ENCODE peak calls at places on chromosomes 6 and 20, in four cellular contexts. O is HT-29, U is Calu3, H is A172. T is an unnamed sample.

GRCh38 chr6:114240800-114241199 is 102.0 kb downstream of the HS3ST5 start:
- DNase-seq in O (no peak), U (no peak), H (no peak), T (no peak)

GRCh38 chr6:86723131-86723530 is 214.2 kb upstream of the HTR1E start:
- DNase-seq in O (no peak), U (no peak), H (no peak), T (no peak)

GRCh38 chr20:21702001-21702400 is 3.5 kb upstream of the PAX1 start:
- DNase-seq in O (no peak), U (no peak), H (no peak), T (no peak)

GRCh38 chr20:47233333-47234188 is 122.9 kb downstream of the ZMYND8 start:
- DNase-seq in O (no peak), U (no peak), H (no peak), T (peak; percentile 39)

GRCh38 chr6:38708483-38708882 is 5.5 kb upstream of the GLO1 start:
- DNase-seq in O (peak; percentile 17), U (no peak), H (no peak), T (no peak)

GRCh38 chr20:21707999-21708737 is 2.7 kb downstream of the PAX1 start:
- DNase-seq in O (peak; percentile 10), U (no peak), H (no peak), T (no peak)

GRCh38 chr6:170043881-170044790 is 246.7 kb downstream of the DLL1 start:
- DNase-seq in O (no peak), U (no peak), H (no peak), T (no peak)

GRCh38 chr20:19742974-19743649 is 14.9 kb upstream of the RIN2 start:
- DNase-seq in O (no peak), U (no peak), H (no peak), T (no peak)

GRCh38 chr6:53089948-53090347 is 24.7 kb downstream of the FBXO9 start:
- DNase-seq in O (no peak), U (no peak), H (no peak), T (no peak)

GRCh38 chr20:61864481-61864880 is 201.2 kb downstream of the TAF4 start:
- DNase-seq in O (no peak), U (no peak), H (no peak), T (no peak)

GRCh38 chr20:64109831-64110391 is 2.5 kb upstream of the NPBWR2 start:
- DNase-seq in O (no peak), U (no peak), H (no peak), T (no peak)

GRCh38 chr20:4038676-4039075 is 23.3 kb upstream of the RNF24 start:
- DNase-seq in O (no peak), U (no peak), H (no peak), T (no peak)

GRCh38 chr6:75991941-75992340 is 80.5 kb downstream of the IMPG1 start:
- DNase-seq in O (peak; percentile 17), U (no peak), H (no peak), T (no peak)

GRCh38 chr20:10553326-10553984 is 118.3 kb downstream of the SLX4IP start:
- DNase-seq in O (peak; percentile 84), U (peak; percentile 63), H (peak; percentile 75), T (peak; percentile 65)

GRCh38 chr6:16982827-16983226 is 119.0 kb upstream of the STMND1 start:
- DNase-seq in O (no peak), U (no peak), H (no peak), T (no peak)

GRCh38 chr20:49122920-49123319 is 65.2 kb downstream of the STAU1 start:
- DNase-seq in O (no peak), U (no peak), H (no peak), T (no peak)

GRCh38 chr20:29298759-29299613 is 1958.5 kb upstream of the DEFB115 start:
- DNase-seq in O (no peak), U (no peak), H (no peak), T (no peak)

GRCh38 chr20:17806739-17807441 is 107.1 kb downstream of the BANF2 start:
- DNase-seq in O (no peak), U (no peak), H (no peak), T (no peak)

GRCh38 chr6:129801909-129802308 is 59.2 kb downstream of the TMEM244 start:
- DNase-seq in O (peak; percentile 38), U (no peak), H (no peak), T (no peak)

GRCh38 chr6:122026572-122027369 is 372.7 kb upstream of the HSF2 start:
- DNase-seq in O (no peak), U (no peak), H (no peak), T (no peak)

GRCh38 chr6:30828027-30828962 is 56.0 kb upstream of the DDR1 start:
- DNase-seq in O (peak; percentile 89), U (peak; percentile 99), H (peak; percentile 86), T (peak; percentile 73)

GRCh38 chr6:127950566-127951141 is 49.8 kb upstream of the THEMIS start:
- DNase-seq in O (no peak), U (no peak), H (no peak), T (no peak)

GRCh38 chr20:49433387-49433786 is 49.1 kb downstream of the KCNB1 start:
- DNase-seq in O (no peak), U (no peak), H (no peak), T (no peak)

GRCh38 chr20:13102689-13103088 is 93.9 kb downstream of the SPTLC3 start:
- DNase-seq in O (no peak), U (no peak), H (no peak), T (no peak)

GRCh38 chr20:826695-827323 is 6.7 kb upstream of the FAM110A start:
- DNase-seq in O (no peak), U (no peak), H (no peak), T (no peak)

GRCh38 chr6:134145786-134146185 is 93.4 kb upstream of the SLC2A12 start:
- DNase-seq in O (no peak), U (no peak), H (no peak), T (no peak)

GRCh38 chr6:2063547-2063946 is 181.9 kb downstream of the GMDS start:
- DNase-seq in O (no peak), U (no peak), H (no peak), T (no peak)

GRCh38 chr20:41353530-41353929 is 12.9 kb downstream of the LPIN3 start:
- DNase-seq in O (no peak), U (no peak), H (no peak), T (no peak)

GRCh38 chr6:100464910-100465700 is at the start of gene SIM1:
- DNase-seq in O (no peak), U (no peak), H (no peak), T (no peak)

GRCh38 chr6:89927788-89928565 is 33.7 kb downstream of the GJA10 start:
- DNase-seq in O (no peak), U (no peak), H (no peak), T (no peak)